ENCODE peak calls at places on chromosomes 16 and 17, in seven cellular contexts. N is HCT116, L is HepG2, M is GM12878, C is SK-N-SH, I is H1, U is K562. F is an unnamed sample.
A peak's percentile ranks its signal among the peaks of the same experiment; 100 is the strongest.

GRCh38 chr17:173064-173911 is 8.2 kb downstream of the DOC2B start:
- DNase-seq in N (no peak), M (no peak), U (no peak), C (peak; percentile 60), L (no peak), I (no peak), F (peak; percentile 54)

GRCh38 chr16:84932691-84933090 is 78.6 kb downstream of the ZDHHC7 start:
- DNase-seq in I (no peak), M (no peak), L (no peak), N (no peak), U (no peak), C (no peak), F (no peak)

GRCh38 chr17:79946352-79947231 is 89.1 kb downstream of the TBC1D16 start:
- DNase-seq in M (no peak), U (no peak), C (peak; percentile 39), N (no peak), I (no peak), L (no peak), F (no peak)

GRCh38 chr17:65683428-65683827 is 122.0 kb upstream of the AXIN2 start:
- DNase-seq in L (no peak), N (no peak), M (no peak), C (no peak), I (no peak), U (no peak), F (no peak)

GRCh38 chr16:68473358-68474064 is 25.2 kb upstream of the SMPD3 start:
- DNase-seq in N (no peak), I (no peak), L (no peak), U (no peak), M (peak; percentile 17), C (no peak), F (no peak)

GRCh38 chr16:2242598-2242997 is 6.4 kb downstream of the DNASE1L2 start:
- DNase-seq in I (no peak), C (peak; percentile 22), L (no peak), U (no peak), M (no peak), N (no peak), F (no peak)

GRCh38 chr17:61907361-61907760 is 20.4 kb downstream of the INTS2 start:
- DNase-seq in N (no peak), L (no peak), U (no peak), M (no peak), I (no peak), C (no peak), F (no peak)

GRCh38 chr16:86783626-86784266 is 205.4 kb downstream of the FOXL1 start:
- DNase-seq in I (no peak), M (no peak), L (no peak), U (no peak), N (no peak), C (no peak), F (peak; percentile 15)

GRCh38 chr16:58222532-58223316 is 24.8 kb upstream of the CSNK2A2 start:
- DNase-seq in N (peak; percentile 65), M (no peak), U (peak; percentile 15), C (no peak), L (peak; percentile 51), I (no peak), F (no peak)

GRCh38 chr17:49117581-49118230 is 14.9 kb upstream of the B4GALNT2 start:
- DNase-seq in M (no peak), U (no peak), C (no peak), I (no peak), L (no peak), N (no peak), F (no peak)

GRCh38 chr16:81799138-81799504 is 20.0 kb downstream of the PLCG2 start:
- DNase-seq in C (no peak), M (no peak), I (no peak), N (no peak), U (no peak), L (no peak), F (no peak)

GRCh38 chr16:81798311-81799137 is 19.4 kb downstream of the PLCG2 start:
- DNase-seq in L (no peak), U (no peak), C (no peak), N (no peak), I (no peak), M (peak; percentile 97), F (no peak)

GRCh38 chr16:81796585-81797346 is 17.7 kb downstream of the PLCG2 start:
- DNase-seq in I (no peak), M (no peak), L (no peak), N (no peak), C (no peak), U (no peak), F (no peak)

GRCh38 chr16:81796035-81796434 is 16.9 kb downstream of the PLCG2 start:
- DNase-seq in C (no peak), L (no peak), U (no peak), M (no peak), N (no peak), I (no peak), F (no peak)

GRCh38 chr16:81797443-81797842 is 18.4 kb downstream of the PLCG2 start:
- DNase-seq in C (no peak), L (no peak), U (no peak), N (no peak), I (no peak), M (peak; percentile 95), F (no peak)
- TF ChIP-seq JUND in C (no peak), L (no peak), U (no peak), N (no peak), I (no peak), M (no peak), F (no peak)

GRCh38 chr17:10385871-10386270 is 13.1 kb upstream of the MYH13 start:
- DNase-seq in M (no peak), N (no peak), U (no peak), C (no peak), L (no peak), I (no peak), F (no peak)

GRCh38 chr17:10380631-10381408 is 8.0 kb upstream of the MYH13 start:
- DNase-seq in U (no peak), M (no peak), N (no peak), L (no peak), I (no peak), C (no peak), F (no peak)

DNA sequence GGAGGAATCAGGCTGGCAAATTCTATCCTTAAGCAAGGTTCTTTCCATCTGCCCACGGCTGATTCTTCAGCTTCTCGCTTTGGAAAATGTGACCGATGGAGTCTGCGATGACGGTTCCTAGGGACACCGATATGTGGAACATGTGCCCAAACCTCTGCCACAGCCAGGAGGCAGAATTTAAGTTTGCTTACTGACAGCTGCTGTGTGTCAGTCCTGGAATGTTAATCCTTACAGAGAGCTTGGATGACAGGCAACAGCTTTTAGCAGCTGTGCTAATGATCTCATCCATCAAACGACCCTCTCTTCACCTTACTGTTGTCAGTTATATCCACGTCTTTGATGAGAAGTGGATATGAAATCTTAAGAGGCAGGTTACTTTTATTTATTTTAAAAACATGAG is 11.4 kb upstream of the MYH13 start:
- DNase-seq in C (no peak), I (no peak), N (no peak), U (no peak), M (no peak), L (no peak), F (no peak)
- TF ChIP-seq JUND in C (no peak), I (no peak), N (no peak), U (no peak), M (no peak), L (no peak), F (no peak)

DNA sequence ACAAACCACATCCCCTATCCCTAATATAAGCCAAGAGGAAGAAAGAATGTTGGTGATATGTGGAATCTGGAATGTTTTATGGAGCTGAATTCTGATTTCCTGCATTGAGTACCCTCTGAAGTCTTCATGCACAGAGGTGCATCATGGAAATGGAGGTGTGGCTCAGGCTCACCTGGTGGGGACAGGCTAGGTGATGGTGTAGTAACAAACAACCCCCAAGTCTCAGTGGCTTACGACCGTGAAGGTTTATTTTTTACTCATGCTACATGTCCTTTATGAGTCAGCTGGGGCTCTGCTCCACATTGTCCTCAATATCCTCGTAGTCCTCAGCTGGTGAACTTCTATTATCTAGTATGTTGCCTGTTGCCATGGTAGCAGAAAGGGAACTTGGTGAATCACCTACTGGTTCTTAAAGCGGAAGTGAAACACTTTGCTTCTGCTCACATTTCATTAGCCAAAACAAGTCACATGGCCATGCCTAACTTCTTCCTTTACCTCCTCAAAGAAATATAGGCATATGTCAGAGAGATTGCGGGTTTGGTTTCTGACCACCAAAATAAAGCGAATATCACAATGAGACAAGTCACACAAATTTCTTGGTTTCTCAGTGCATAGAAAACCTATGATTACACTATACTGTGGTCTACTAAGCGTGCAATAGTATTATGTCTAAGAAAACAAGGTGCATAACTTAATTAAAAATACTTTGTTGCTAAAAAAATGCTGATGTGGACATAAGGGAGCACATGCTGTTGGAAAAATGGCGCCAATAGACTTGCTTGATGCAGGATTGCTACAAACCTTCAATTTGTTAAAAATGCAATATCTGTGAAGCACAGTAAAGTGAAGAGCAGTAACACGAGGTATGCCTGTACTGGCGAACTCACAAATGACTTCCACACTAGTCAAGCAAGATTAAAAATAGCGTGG is at the start of gene PMFBP1:
- DNase-seq in U (no peak), N (no peak), L (peak; percentile 35), C (no peak), M (peak; percentile 88), I (no peak), F (no peak)
- TF ChIP-seq JUND in U (peak; percentile 53), N (no peak), L (no peak), C (no peak), M (peak; percentile 67), I (no peak), F (no peak)

DNA sequence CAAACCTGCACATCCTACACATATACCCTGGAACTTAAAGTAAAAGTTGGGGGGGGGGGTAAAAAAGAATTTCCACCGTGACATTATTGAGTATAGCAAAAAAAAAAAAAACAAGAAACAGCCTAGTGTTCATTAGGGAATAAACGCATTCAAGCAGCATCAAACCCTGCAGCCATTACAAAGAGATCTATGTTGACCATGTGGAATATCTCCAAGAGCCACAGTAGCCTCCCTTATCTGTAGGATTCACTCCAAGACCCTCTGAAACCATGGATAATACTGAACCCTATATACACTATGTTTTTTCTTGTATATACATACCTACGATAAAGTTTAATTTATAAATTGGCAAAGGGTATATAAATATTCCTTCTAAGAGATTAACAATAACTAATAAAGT is 5.6 kb upstream of the BIRC5 start:
- DNase-seq in M (no peak), U (no peak), L (no peak), I (no peak), N (no peak), C (no peak), F (no peak)
- TF ChIP-seq JUND in M (no peak), U (no peak), L (no peak), I (no peak), N (no peak), C (no peak), F (no peak)

F was measured in T47D.